ENCODE peak calls at places on chromosomes 16 and 17, in four cellular contexts. U, G, L and C are unnamed samples.

GRCh38 chr16:73572135-73572534 is 524.2 kb upstream of the ZFHX3 start:
- DNase-seq in U (no peak), L (peak), G (peak), C (no peak)

GRCh38 chr16:85066346-85066885 is 38.8 kb downstream of the KIAA0513 start:
- DNase-seq in L (no peak), G (no peak), U (no peak), C (no peak)

GRCh38 chr17:77591231-77591785 is 367.2 kb upstream of the TNRC6C start:
- DNase-seq in G (no peak), L (no peak), U (no peak), C (no peak)

GRCh38 chr16:1152651-1153259 is at the start of gene CACNA1H:
- DNase-seq in L (no peak), G (peak), U (no peak), C (no peak)

GRCh38 chr16:88685156-88686061 is 898 bp downstream of the SNAI3 start:
- DNase-seq in G (peak), U (peak), L (no peak), C (peak)

GRCh38 chr17:72766761-72767356 is 325.6 kb downstream of the SLC39A11 start:
- DNase-seq in G (no peak), U (no peak), L (no peak), C (no peak)

GRCh38 chr17:75110307-75110937 is 653 bp downstream of the ARMC7 start:
- DNase-seq in L (no peak), U (no peak), G (peak), C (no peak)

GRCh38 chr16:78630102-78630501 is 530.6 kb downstream of the WWOX start:
- DNase-seq in L (no peak), G (no peak), U (no peak), C (no peak)

GRCh38 chr16:86424413-86424812 is 85.9 kb upstream of the FOXF1 start:
- DNase-seq in G (peak), U (no peak), L (no peak), C (no peak)

GRCh38 chr16:70320121-70320520 is 21.1 kb downstream of the DDX19B start:
- DNase-seq in G (no peak), U (no peak), L (no peak), C (no peak)

GRCh38 chr16:52066951-52067350 is 480.0 kb downstream of the TOX3 start:
- DNase-seq in L (no peak), U (no peak), G (no peak), C (no peak)

GRCh38 chr17:35406568-35406967 is 25.7 kb downstream of the SLFN12 start:
- DNase-seq in U (no peak), L (no peak), G (no peak), C (no peak)

GRCh38 chr17:48878920-48879898 is 13.4 kb upstream of the ATP5MC1 start:
- DNase-seq in U (peak), G (peak), L (peak), C (peak)

GRCh38 chr17:32349503-32349853 is 479 bp upstream of the ZNF207 start:
- DNase-seq in L (peak), U (no peak), G (peak), C (no peak)

GRCh38 chr17:76726766-76727718 is at the start of gene METTL23:
- DNase-seq in L (peak), U (peak), G (peak), C (peak)

GRCh38 chr17:9003355-9004131 is 17.8 kb upstream of the NTN1 start:
- DNase-seq in U (no peak), L (no peak), G (peak), C (no peak)

GRCh38 chr17:15963670-15964110 is 18.8 kb downstream of the ADORA2B start:
- DNase-seq in U (peak), L (no peak), G (no peak), C (no peak)

GRCh38 chr17:45907720-45908395 is 13.5 kb downstream of the MAPT start:
- DNase-seq in G (no peak), U (no peak), L (no peak), C (no peak)

GRCh38 chr17:10177921-10178788 is 20.3 kb downstream of the GAS7 start:
- DNase-seq in U (peak), G (peak), L (no peak), C (peak)

GRCh38 chr16:84821728-84822676 is 2.2 kb downstream of the CRISPLD2 start:
- DNase-seq in U (no peak), G (no peak), L (no peak), C (no peak)

GRCh38 chr17:79424471-79425185 is 186.2 kb downstream of the RBFOX3 start:
- DNase-seq in U (no peak), L (no peak), G (no peak), C (no peak)

GRCh38 chr16:65305588-65305987 is 183.7 kb upstream of the CDH11 start:
- DNase-seq in U (no peak), G (no peak), L (no peak), C (peak)

GRCh38 chr16:15976929-15977637 is 27.7 kb downstream of the ABCC1 start:
- DNase-seq in L (no peak), G (no peak), U (no peak), C (peak)

GRCh38 chr16:325375-326155 is 27.0 kb downstream of the AXIN1 start:
- DNase-seq in L (no peak), G (no peak), U (no peak), C (no peak)

GRCh38 chr17:68909066-68909465 is 46.1 kb downstream of the ABCA8 start:
- DNase-seq in L (peak), U (peak), G (no peak), C (peak)

GRCh38 chr17:57735707-57736106 is 9.4 kb downstream of the CCDC182 start:
- DNase-seq in L (no peak), G (peak), U (no peak), C (no peak)

GRCh38 chr17:57735230-57735629 is 9.9 kb downstream of the CCDC182 start:
- DNase-seq in G (no peak), L (no peak), U (no peak), C (no peak)

GRCh38 chr17:57737450-57737849 is 7.6 kb downstream of the CCDC182 start:
- DNase-seq in G (no peak), U (no peak), L (no peak), C (no peak)

GRCh38 chr17:57740225-57740528 is 4.9 kb downstream of the CCDC182 start:
- DNase-seq in G (no peak), L (no peak), U (no peak), C (no peak)

DNA sequence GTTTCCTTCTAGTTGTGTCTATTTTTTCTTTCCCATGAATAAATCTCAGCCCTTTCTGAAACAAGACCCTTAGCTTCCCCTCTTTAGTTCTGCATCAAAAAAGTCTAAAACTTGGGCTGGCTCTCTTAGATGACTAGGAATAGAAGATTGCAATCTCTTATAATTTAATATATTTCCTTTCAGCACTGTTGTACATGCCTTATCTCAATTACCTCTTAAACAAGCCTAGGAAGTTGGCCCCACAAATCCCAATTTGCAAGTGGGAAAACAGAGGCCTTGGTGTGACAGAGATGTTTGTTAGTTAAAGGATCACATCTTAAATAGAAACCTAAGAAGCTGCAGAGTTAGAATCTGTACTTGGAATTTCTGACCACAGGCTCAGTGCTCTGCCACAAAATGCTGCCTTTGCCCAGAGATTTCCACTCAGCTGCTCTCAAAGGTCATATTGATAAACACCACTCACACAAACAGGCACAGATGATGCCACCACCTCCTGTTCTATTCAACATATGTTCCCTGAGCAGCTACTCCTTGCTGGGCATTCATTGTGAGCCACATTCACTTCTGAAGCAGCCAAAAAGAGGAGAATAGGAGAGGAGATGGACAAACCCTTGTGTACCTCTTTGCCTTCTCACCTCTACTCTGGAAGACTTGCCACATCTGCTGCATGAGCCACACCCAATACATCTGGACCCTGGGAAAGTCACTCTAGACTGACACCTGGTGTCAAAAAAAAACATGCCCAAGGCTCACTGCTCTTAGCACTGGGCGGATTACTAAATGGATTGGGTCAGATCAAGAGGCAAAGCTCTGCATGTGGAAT is 5.5 kb downstream of the CCDC182 start:
- DNase-seq in U (no peak), L (no peak), G (peak), C (no peak)
- TF ChIP-seq CTCF in U (peak), L (no peak), G (peak), C (peak)

GRCh38 chr17:50631908-50632571 is 2.6 kb upstream of the ABCC3 start:
- DNase-seq in G (no peak), U (no peak), L (no peak), C (no peak)

GRCh38 chr17:50632637-50633036 is 2.0 kb upstream of the ABCC3 start:
- DNase-seq in U (no peak), G (no peak), L (no peak), C (no peak)

GRCh38 chr17:50631195-50631907 is 3.3 kb upstream of the ABCC3 start:
- DNase-seq in U (no peak), L (no peak), G (no peak), C (no peak)

GRCh38 chr17:50629902-50630301 is 4.8 kb upstream of the ABCC3 start:
- DNase-seq in U (no peak), L (no peak), G (no peak), C (no peak)

GRCh38 chr17:50630524-50631194 is 4.0 kb upstream of the ABCC3 start:
- DNase-seq in U (no peak), G (peak), L (peak), C (no peak)
- TF ChIP-seq CTCF in U (peak), G (peak), L (peak), C (peak)

GRCh38 chr17:28975031-28975430 is 23.7 kb upstream of the PHF12 start:
- DNase-seq in L (no peak), G (no peak), U (no peak), C (no peak)

GRCh38 chr17:28974451-28974850 is 23.1 kb upstream of the PHF12 start:
- DNase-seq in L (no peak), G (no peak), U (no peak), C (no peak)

GRCh38 chr17:28975634-28976033 is 24.3 kb upstream of the PHF12 start:
- DNase-seq in U (no peak), L (no peak), G (no peak), C (no peak)

GRCh38 chr17:28972437-28972836 is 21.1 kb upstream of the PHF12 start:
- DNase-seq in L (no peak), U (no peak), G (no peak), C (peak)

DNA sequence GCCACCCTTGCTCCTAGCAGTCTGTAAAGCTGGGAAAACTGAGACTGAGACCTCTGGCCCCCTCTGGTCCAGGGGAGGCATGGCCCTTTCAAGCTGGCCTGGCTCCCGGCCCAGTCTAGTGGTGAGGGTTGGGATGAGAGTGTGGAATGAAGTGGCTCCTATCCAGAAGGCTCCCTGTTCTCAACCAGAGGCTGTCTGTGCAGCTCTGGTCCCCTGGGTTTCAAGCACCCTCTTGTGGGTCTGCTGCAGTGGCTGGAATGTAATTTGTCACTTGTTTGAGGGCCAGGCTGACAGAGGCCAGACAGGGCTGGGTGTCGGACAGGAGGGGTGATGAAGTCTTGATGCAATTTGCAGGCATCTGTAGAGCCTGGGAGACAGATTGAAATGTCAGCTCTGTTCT is 22.1 kb upstream of the PHF12 start:
- DNase-seq in U (peak), L (no peak), G (no peak), C (peak)
- TF ChIP-seq CTCF in U (no peak), L (no peak), G (no peak), C (no peak)

GRCh38 chr17:18257747-18258355 is 687 bp downstream of the FLII start:
- DNase-seq in G (peak), L (peak), U (peak), C (peak)
- TF ChIP-seq CTCF in G (no peak), L (no peak), U (no peak), C (peak)

GRCh38 chr16:55543470-55543869 is 23.0 kb upstream of the CAPNS2 start:
- DNase-seq in G (peak), L (no peak), U (peak), C (peak)
- TF ChIP-seq CTCF in G (peak), L (peak), U (peak), C (peak)

DNA sequence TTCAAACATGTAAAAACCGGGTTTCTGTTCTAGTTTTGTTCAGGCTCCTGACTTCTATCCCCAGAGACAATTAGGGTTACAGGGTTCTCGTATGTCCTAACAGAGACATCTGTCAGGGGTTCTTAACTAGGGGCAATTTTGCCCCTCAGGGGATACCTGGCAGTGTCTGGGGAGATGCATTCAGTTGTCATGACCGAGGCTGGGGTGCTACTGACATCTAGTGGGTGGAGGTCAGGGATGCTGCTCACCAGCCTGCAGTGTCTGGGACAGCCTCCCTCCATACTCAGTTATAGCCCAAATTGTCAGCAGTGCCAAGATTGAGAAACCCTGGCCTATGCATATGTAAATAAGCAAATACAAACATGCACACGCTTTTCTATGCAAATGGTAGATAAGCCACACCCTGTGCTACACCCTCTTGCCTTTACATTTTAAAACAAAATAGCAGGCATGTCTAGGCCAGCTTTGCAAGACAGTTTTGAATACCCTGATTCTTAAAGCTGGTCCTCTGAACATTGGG is 37.4 kb downstream of the CLEC16A start:
- DNase-seq in G (no peak), U (no peak), L (no peak), C (peak)
- TF ChIP-seq CTCF in G (peak), U (peak), L (peak), C (peak)

GRCh38 chr17:29567362-29568330 is 809 bp upstream of the ABHD15 start:
- DNase-seq in U (peak), L (peak), G (peak), C (peak)
- TF ChIP-seq CTCF in U (peak), L (peak), G (peak), C (peak)